ENCODE peak calls at places on chromosomes 3 and 15, in seven cellular contexts. M, E, N, W, U, S and P are unnamed samples.
A peak's percentile ranks its signal among the peaks of the same experiment; 100 is the strongest.

GRCh38 chr3:56137406-56137805 is 330.9 kb downstream of the ERC2 start:
- DNase-seq in M (no peak), E (no peak), N (peak; percentile 27), W (no peak), U (no peak), S (no peak), P (no peak)

GRCh38 chr3:134879991-134880390 is 84.9 kb downstream of the EPHB1 start:
- DNase-seq in M (no peak), E (no peak), N (no peak), W (no peak), U (no peak), S (no peak), P (no peak)

GRCh38 chr3:124322309-124322880 is 330.5 kb upstream of the ROPN1 start:
- DNase-seq in M (no peak), E (no peak), N (no peak), W (no peak), U (no peak), S (no peak), P (no peak)

GRCh38 chr3:184583345-184584000 is 21.9 kb downstream of the EPHB3 start:
- DNase-seq in M (peak; percentile 80), E (no peak), N (no peak), W (no peak), U (no peak), S (no peak), P (no peak)

GRCh38 chr3:129015388-129016105 is 14.4 kb downstream of the EFCC1 start:
- DNase-seq in M (peak; percentile 80), E (no peak), N (no peak), W (peak; percentile 29), U (no peak), S (peak; percentile 45), P (no peak)

GRCh38 chr15:93997071-93997658 is 234.2 kb upstream of the MCTP2 start:
- DNase-seq in M (no peak), E (no peak), N (peak; percentile 59), W (no peak), U (no peak), S (no peak), P (peak; percentile 33)

GRCh38 chr3:46369675-46370132 is 1.0 kb upstream of the CCR5 start:
- DNase-seq in M (no peak), E (no peak), N (no peak), W (no peak), U (no peak), S (peak; percentile 32), P (no peak)

GRCh38 chr3:68631810-68632545 is 300.4 kb downstream of the TAFA4 start:
- DNase-seq in M (no peak), E (no peak), N (no peak), W (no peak), U (no peak), S (no peak), P (no peak)

GRCh38 chr3:58383476-58383875 is 50.2 kb downstream of the PDHB start:
- DNase-seq in M (no peak), E (no peak), N (peak; percentile 75), W (no peak), U (no peak), S (no peak), P (peak; percentile 71)

GRCh38 chr3:177378168-177378567 is 180.9 kb upstream of the TBL1XR1 start:
- DNase-seq in M (no peak), E (no peak), N (no peak), W (no peak), U (peak; percentile 61), S (no peak), P (no peak)

GRCh38 chr15:66872394-66872793 is 170.4 kb downstream of the SMAD6 start:
- DNase-seq in M (no peak), E (no peak), N (peak; percentile 23), W (no peak), U (no peak), S (no peak), P (no peak)

GRCh38 chr15:48766196-48766595 is 44.7 kb downstream of the CEP152 start:
- DNase-seq in M (no peak), E (no peak), N (peak; percentile 59), W (no peak), U (no peak), S (no peak), P (no peak)

GRCh38 chr15:67048281-67049279 is 16.8 kb upstream of the SMAD3 start:
- DNase-seq in M (no peak), E (no peak), N (peak; percentile 81), W (no peak), U (no peak), S (no peak), P (peak; percentile 83)

GRCh38 chr15:45268135-45268534 is 16.1 kb downstream of the SLC28A2 start:
- DNase-seq in M (no peak), E (no peak), N (no peak), W (peak; percentile 1), U (no peak), S (peak; percentile 5), P (no peak)

GRCh38 chr15:78035861-78036476 is 41.5 kb downstream of the TBC1D2B start:
- DNase-seq in M (no peak), E (no peak), N (no peak), W (no peak), U (no peak), S (no peak), P (no peak)

GRCh38 chr15:44719293-44719999 is 8.1 kb downstream of the B2M start:
- DNase-seq in M (no peak), E (no peak), N (peak; percentile 54), W (peak; percentile 26), U (peak; percentile 37), S (peak; percentile 71), P (no peak)

GRCh38 chr3:24004171-24004938 is 59.3 kb downstream of the NR1D2 start:
- DNase-seq in M (no peak), E (no peak), N (no peak), W (no peak), U (no peak), S (peak; percentile 24), P (no peak)

GRCh38 chr3:113746955-113747718 is at the start of gene ATP6V1A:
- DNase-seq in M (peak; percentile 77), E (peak; percentile 57), N (no peak), W (peak; percentile 68), U (peak; percentile 85), S (peak; percentile 73), P (no peak)

GRCh38 chr3:152185287-152185686 is 83.4 kb upstream of the MBNL1 start:
- DNase-seq in M (no peak), E (no peak), N (no peak), W (no peak), U (no peak), S (no peak), P (no peak)

GRCh38 chr15:90165659-90166489 is 35.3 kb upstream of the SEMA4B start:
- DNase-seq in M (peak; percentile 67), E (peak; percentile 56), N (peak; percentile 99), W (no peak), U (peak; percentile 50), S (peak; percentile 58), P (peak; percentile 96)

GRCh38 chr3:135927170-135927569 is 38.4 kb upstream of the PPP2R3A start:
- DNase-seq in M (no peak), E (no peak), N (peak; percentile 35), W (no peak), U (no peak), S (no peak), P (peak; percentile 82)

GRCh38 chr15:92538115-92538514 is 117.5 kb downstream of the FAM174B start:
- DNase-seq in M (no peak), E (no peak), N (no peak), W (no peak), U (no peak), S (no peak), P (no peak)

GRCh38 chr15:77376770-77377169 is 43.1 kb downstream of the PEAK1 start:
- DNase-seq in M (no peak), E (no peak), N (no peak), W (no peak), U (no peak), S (no peak), P (no peak)